ENCODE peak calls at places on chromosome 14, in four cellular contexts. D is stimulated activated effector memory CD8-positive, alpha-beta T cell treated with anti-CD3 and anti-CD28 coated beads, Interleukin-12 subunit alpha, Interleukin-12 subunit beta, amount 100 ng/mL, for 72 hours; F is CD4-positive, alpha-beta memory T cell; I is effector memory CD8-positive, alpha-beta T cell. C is an unnamed sample.

GRCh38 chr14:76948213-76948947 is 80.1 kb downstream of the IRF2BPL start:
- DNase-seq in I (no peak), F (no peak), D (no peak), C (no peak)

GRCh38 chr14:69666698-69667211 is 55.4 kb downstream of the SUSD6 start:
- DNase-seq in I (no peak), D (no peak), F (no peak), C (no peak)

GRCh38 chr14:104309657-104310369 is 171.4 kb downstream of the KIF26A start:
- DNase-seq in F (no peak), I (no peak), D (no peak), C (no peak)

GRCh38 chr14:52781629-52782028 is 9.8 kb downstream of the GNPNAT1 start:
- DNase-seq in F (no peak), D (no peak), I (no peak), C (no peak)

GRCh38 chr14:65703996-65704395 is 291.5 kb downstream of the FUT8 start:
- DNase-seq in I (no peak), F (no peak), D (no peak), C (no peak)

GRCh38 chr14:97218713-97219355 is 421.7 kb downstream of the VRK1 start:
- DNase-seq in D (peak; percentile 36), I (peak; percentile 20), F (peak; percentile 25), C (peak; percentile 29)

GRCh38 chr14:93003945-93004698 is 81.2 kb downstream of the CHGA start:
- DNase-seq in I (no peak), F (no peak), D (no peak), C (no peak)

GRCh38 chr14:24040692-24041091 is 11.1 kb upstream of the CARMIL3 start:
- DNase-seq in I (no peak), D (no peak), F (no peak), C (no peak)

GRCh38 chr14:101966742-101967141 is 2.4 kb downstream of the DYNC1H1 start:
- DNase-seq in D (no peak), F (no peak), I (no peak), C (no peak)

GRCh38 chr14:35285168-35285990 is 6.8 kb upstream of the PSMA6 start:
- DNase-seq in I (no peak), D (no peak), F (no peak), C (no peak)

GRCh38 chr14:33441633-33442032 is 503.0 kb downstream of the NPAS3 start:
- DNase-seq in D (no peak), F (no peak), I (no peak), C (no peak)

GRCh38 chr14:51609987-51610283 is 41.8 kb upstream of the FRMD6 start:
- DNase-seq in I (no peak), F (no peak), D (no peak), C (no peak)

GRCh38 chr14:64684091-64684490 is 20.1 kb upstream of the PLEKHG3 start:
- DNase-seq in F (no peak), I (no peak), D (no peak), C (no peak)

GRCh38 chr14:50594577-50595316 is 34.8 kb downstream of the ATL1 start:
- DNase-seq in I (no peak), F (no peak), D (no peak), C (no peak)

GRCh38 chr14:89237923-89238529 is 179.0 kb downstream of the FOXN3 start:
- DNase-seq in I (no peak), F (no peak), D (no peak), C (no peak)

GRCh38 chr14:25049127-25049558 is 804 bp downstream of the STXBP6 start:
- DNase-seq in I (no peak), D (no peak), F (no peak), C (no peak)

GRCh38 chr14:74506408-74506807 is 12.8 kb downstream of the ISCA2 start:
- DNase-seq in I (no peak), D (no peak), F (no peak), C (no peak)

GRCh38 chr14:102776761-102777710 is at the start of gene TRAF3:
- DNase-seq in D (peak; percentile 68), I (peak; percentile 87), F (peak; percentile 89), C (peak; percentile 83)

GRCh38 chr14:95941897-95942296 is 65.3 kb downstream of the TUNAR start:
- DNase-seq in D (no peak), F (no peak), I (no peak), C (no peak)

GRCh38 chr14:77221241-77221871 is 39.8 kb downstream of the TMEM63C start:
- DNase-seq in I (no peak), F (no peak), D (no peak), C (no peak)

GRCh38 chr14:100531152-100531551 is 56.1 kb downstream of the BEGAIN start:
- DNase-seq in I (no peak), F (no peak), D (peak; percentile 1), C (peak; percentile 3)

GRCh38 chr14:55645148-55645547 is 65.1 kb downstream of the KTN1 start:
- DNase-seq in F (no peak), I (no peak), D (no peak), C (no peak)

GRCh38 chr14:68374682-68375081 is 418.2 kb downstream of the ZFP36L1 start:
- DNase-seq in D (no peak), F (no peak), I (no peak), C (no peak)

GRCh38 chr14:23080474-23080873 is 14.5 kb downstream of the ACIN1 start:
- DNase-seq in I (no peak), F (no peak), D (no peak), C (no peak)

GRCh38 chr14:51849095-51849494 is 11.3 kb upstream of the GNG2 start:
- DNase-seq in D (no peak), F (no peak), I (no peak), C (peak; percentile 35)

GRCh38 chr14:69695664-69696527 is 71.0 kb upstream of the SRSF5 start:
- DNase-seq in I (no peak), F (no peak), D (no peak), C (no peak)

GRCh38 chr14:31657917-31658316 is 96.7 kb downstream of the NUBPL start:
- DNase-seq in I (no peak), D (no peak), F (no peak), C (no peak)

GRCh38 chr14:76855066-76855465 is 28.9 kb downstream of the LRRC74A start:
- DNase-seq in D (no peak), I (no peak), F (no peak), C (no peak)

GRCh38 chr14:63759454-63759853 is 31.6 kb upstream of the SGPP1 start:
- DNase-seq in F (peak; percentile 29), D (no peak), I (no peak), C (no peak)

GRCh38 chr14:99042376-99043257 is 229.4 kb downstream of the BCL11B start:
- DNase-seq in D (no peak), I (no peak), F (no peak), C (no peak)

GRCh38 chr14:63343878-63344277 is 25.1 kb upstream of the GPHB5 start:
- DNase-seq in F (no peak), I (no peak), D (no peak), C (no peak)

GRCh38 chr14:71061458-71061857 is 154.2 kb downstream of the PCNX1 start:
- DNase-seq in F (no peak), D (no peak), I (no peak), C (no peak)

GRCh38 chr14:105252552-105253328 is 4.4 kb downstream of the BTBD6 start:
- DNase-seq in I (no peak), D (no peak), F (no peak), C (no peak)

GRCh38 chr14:24292118-24292807 is 7.3 kb downstream of the DHRS1 start:
- DNase-seq in F (no peak), D (no peak), I (no peak), C (no peak)

GRCh38 chr14:28398501-28398900 is 368.1 kb upstream of the FOXG1 start:
- DNase-seq in D (no peak), I (no peak), F (no peak), C (no peak)